ENCODE peak calls at places on chromosomes 7 and 10, in six cellular contexts. One of them, this sample, is unnamed. For H3K4me1, the result is how much of the 10 kb centered on the place peaks cover.

GRCh38 chr10:133079836-133080682 is 7.7 kb upstream of the ADGRA1 start:
- DNase-seq in aorta: no peak
- DNase-seq in K562: peak
- DNase-seq in right cardiac atrium: no peak
- DNase-seq in prostate gland: no peak
- DNase-seq in astrocyte: no peak
- DNase-seq in this sample: no peak

GRCh38 chr7:41810258-41810576 is 107.3 kb upstream of the INHBA start:
- DNase-seq in aorta: no peak
- DNase-seq in K562: no peak
- DNase-seq in right cardiac atrium: no peak
- DNase-seq in prostate gland: no peak
- DNase-seq in astrocyte: no peak
- DNase-seq in this sample: no peak

GRCh38 chr10:106836923-106837322 is 327.6 kb downstream of the SORCS1 start:
- DNase-seq in aorta: no peak
- DNase-seq in K562: no peak
- DNase-seq in right cardiac atrium: no peak
- DNase-seq in prostate gland: no peak
- DNase-seq in astrocyte: no peak
- DNase-seq in this sample: no peak

GRCh38 chr7:12783421-12783820 is 96.0 kb downstream of the ARL4A start:
- DNase-seq in aorta: no peak
- DNase-seq in K562: no peak
- DNase-seq in right cardiac atrium: no peak
- DNase-seq in prostate gland: no peak
- DNase-seq in astrocyte: no peak
- DNase-seq in this sample: no peak

GRCh38 chr10:28768227-28768626 is 90.9 kb downstream of the BAMBI start:
- DNase-seq in aorta: no peak
- DNase-seq in K562: no peak
- DNase-seq in right cardiac atrium: no peak
- DNase-seq in prostate gland: no peak
- DNase-seq in astrocyte: no peak
- DNase-seq in this sample: peak

GRCh38 chr10:91576096-91576545 is 56.8 kb downstream of the PPP1R3C start:
- DNase-seq in aorta: no peak
- DNase-seq in K562: peak
- DNase-seq in right cardiac atrium: no peak
- DNase-seq in prostate gland: no peak
- DNase-seq in astrocyte: no peak
- DNase-seq in this sample: no peak

GRCh38 chr10:76558586-76558985 is 1079.0 kb downstream of the KCNMA1 start:
- DNase-seq in aorta: no peak
- DNase-seq in K562: no peak
- DNase-seq in right cardiac atrium: no peak
- DNase-seq in prostate gland: no peak
- DNase-seq in astrocyte: peak
- DNase-seq in this sample: no peak

GRCh38 chr7:80499350-80499955 is 12.4 kb downstream of the GNAT3 start:
- DNase-seq in aorta: peak
- DNase-seq in K562: no peak
- DNase-seq in right cardiac atrium: peak
- DNase-seq in prostate gland: no peak
- DNase-seq in astrocyte: peak
- DNase-seq in this sample: no peak

GRCh38 chr10:15738237-15738928 is 18.7 kb upstream of the ITGA8 start:
- DNase-seq in aorta: no peak
- DNase-seq in K562: no peak
- DNase-seq in right cardiac atrium: no peak
- DNase-seq in prostate gland: no peak
- DNase-seq in astrocyte: no peak
- DNase-seq in this sample: no peak

GRCh38 chr7:52269669-52270068 is 765.8 kb upstream of the POM121L12 start:
- DNase-seq in aorta: no peak
- DNase-seq in K562: no peak
- DNase-seq in right cardiac atrium: no peak
- DNase-seq in prostate gland: no peak
- DNase-seq in astrocyte: no peak
- DNase-seq in this sample: no peak

GRCh38 chr7:16587785-16588184 is 57.8 kb downstream of the ANKMY2 start:
- DNase-seq in aorta: no peak
- DNase-seq in K562: no peak
- DNase-seq in right cardiac atrium: no peak
- DNase-seq in prostate gland: no peak
- DNase-seq in astrocyte: no peak
- DNase-seq in this sample: peak

GRCh38 chr7:101940830-101941229 is 123.4 kb downstream of the CUX1 start:
- DNase-seq in aorta: no peak
- DNase-seq in K562: no peak
- DNase-seq in right cardiac atrium: no peak
- DNase-seq in prostate gland: peak
- DNase-seq in astrocyte: no peak
- DNase-seq in this sample: no peak

GRCh38 chr10:15715619-15716227 is 4.0 kb downstream of the ITGA8 start:
- DNase-seq in aorta: no peak
- DNase-seq in K562: peak
- DNase-seq in right cardiac atrium: no peak
- DNase-seq in prostate gland: no peak
- DNase-seq in astrocyte: no peak
- DNase-seq in this sample: no peak

GRCh38 chr10:97278491-97278989 is 13.9 kb downstream of the ARHGAP19 start:
- DNase-seq in aorta: no peak
- DNase-seq in K562: peak
- DNase-seq in right cardiac atrium: no peak
- DNase-seq in prostate gland: no peak
- DNase-seq in astrocyte: peak
- DNase-seq in this sample: no peak

GRCh38 chr7:67371429-67372305 is 375.0 kb downstream of the TYW1 start:
- DNase-seq in aorta: no peak
- DNase-seq in K562: peak
- DNase-seq in right cardiac atrium: no peak
- DNase-seq in prostate gland: peak
- DNase-seq in astrocyte: peak
- DNase-seq in this sample: peak

GRCh38 chr10:102001435-102002068 is 54.4 kb downstream of the ARMH3 start:
- DNase-seq in aorta: no peak
- DNase-seq in K562: no peak
- DNase-seq in right cardiac atrium: no peak
- DNase-seq in prostate gland: no peak
- DNase-seq in astrocyte: no peak
- DNase-seq in this sample: no peak

GRCh38 chr10:102007802-102008201 is 48.2 kb downstream of the ARMH3 start:
- DNase-seq in aorta: no peak
- DNase-seq in K562: no peak
- DNase-seq in right cardiac atrium: no peak
- DNase-seq in prostate gland: no peak
- DNase-seq in astrocyte: no peak
- DNase-seq in this sample: no peak

GRCh38 chr10:102009801-102010425 is 46.1 kb downstream of the ARMH3 start:
- DNase-seq in aorta: no peak
- DNase-seq in K562: no peak
- DNase-seq in right cardiac atrium: no peak
- DNase-seq in prostate gland: peak
- DNase-seq in astrocyte: peak
- DNase-seq in this sample: peak

GRCh38 chr10:102003541-102003940 is 52.4 kb downstream of the ARMH3 start:
- DNase-seq in aorta: no peak
- DNase-seq in K562: no peak
- DNase-seq in right cardiac atrium: no peak
- DNase-seq in prostate gland: no peak
- DNase-seq in astrocyte: no peak
- DNase-seq in this sample: no peak

DNA sequence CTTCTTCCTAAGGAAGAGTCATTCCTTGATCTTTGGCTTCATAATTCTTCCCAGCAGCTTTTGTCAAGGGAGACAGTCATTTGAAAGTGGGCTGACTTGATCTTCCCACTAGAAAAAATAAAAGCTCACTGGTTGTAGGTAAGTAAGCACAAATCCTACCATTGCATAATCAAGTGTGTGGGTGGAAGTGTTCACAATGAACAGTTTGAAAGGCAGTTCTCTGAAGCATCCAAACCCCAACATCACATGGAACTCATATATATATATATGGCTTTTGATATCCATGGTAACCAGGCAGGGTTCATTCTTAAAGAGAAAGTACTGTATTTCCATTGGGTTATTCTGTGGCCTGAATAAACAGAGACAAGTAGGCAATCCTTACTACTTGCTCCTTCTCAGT is 51.6 kb downstream of the ARMH3 start:
- DNase-seq in aorta: no peak
- DNase-seq in K562: no peak
- DNase-seq in right cardiac atrium: no peak
- DNase-seq in prostate gland: no peak
- DNase-seq in astrocyte: peak
- DNase-seq in this sample: no peak
- H3K4me1 ChIP-seq in aorta: under half
- H3K4me1 ChIP-seq in K562: under half
- H3K4me1 ChIP-seq in right cardiac atrium: under half
- H3K4me1 ChIP-seq in prostate gland: under half
- H3K4me1 ChIP-seq in astrocyte: under half
- H3K4me1 ChIP-seq in this sample: under half

GRCh38 chr7:99102361-99102760 is 41.5 kb downstream of the SMURF1 start:
- DNase-seq in aorta: no peak
- DNase-seq in K562: no peak
- DNase-seq in right cardiac atrium: no peak
- DNase-seq in prostate gland: no peak
- DNase-seq in astrocyte: no peak
- DNase-seq in this sample: no peak

GRCh38 chr7:99106411-99106810 is 37.5 kb downstream of the SMURF1 start:
- DNase-seq in aorta: no peak
- DNase-seq in K562: no peak
- DNase-seq in right cardiac atrium: no peak
- DNase-seq in prostate gland: no peak
- DNase-seq in astrocyte: peak
- DNase-seq in this sample: no peak

GRCh38 chr7:99104631-99105030 is 39.3 kb downstream of the SMURF1 start:
- DNase-seq in aorta: no peak
- DNase-seq in K562: no peak
- DNase-seq in right cardiac atrium: no peak
- DNase-seq in prostate gland: no peak
- DNase-seq in astrocyte: no peak
- DNase-seq in this sample: no peak

GRCh38 chr7:99105756-99106155 is 38.2 kb downstream of the SMURF1 start:
- DNase-seq in aorta: no peak
- DNase-seq in K562: no peak
- DNase-seq in right cardiac atrium: no peak
- DNase-seq in prostate gland: no peak
- DNase-seq in astrocyte: no peak
- DNase-seq in this sample: no peak

DNA sequence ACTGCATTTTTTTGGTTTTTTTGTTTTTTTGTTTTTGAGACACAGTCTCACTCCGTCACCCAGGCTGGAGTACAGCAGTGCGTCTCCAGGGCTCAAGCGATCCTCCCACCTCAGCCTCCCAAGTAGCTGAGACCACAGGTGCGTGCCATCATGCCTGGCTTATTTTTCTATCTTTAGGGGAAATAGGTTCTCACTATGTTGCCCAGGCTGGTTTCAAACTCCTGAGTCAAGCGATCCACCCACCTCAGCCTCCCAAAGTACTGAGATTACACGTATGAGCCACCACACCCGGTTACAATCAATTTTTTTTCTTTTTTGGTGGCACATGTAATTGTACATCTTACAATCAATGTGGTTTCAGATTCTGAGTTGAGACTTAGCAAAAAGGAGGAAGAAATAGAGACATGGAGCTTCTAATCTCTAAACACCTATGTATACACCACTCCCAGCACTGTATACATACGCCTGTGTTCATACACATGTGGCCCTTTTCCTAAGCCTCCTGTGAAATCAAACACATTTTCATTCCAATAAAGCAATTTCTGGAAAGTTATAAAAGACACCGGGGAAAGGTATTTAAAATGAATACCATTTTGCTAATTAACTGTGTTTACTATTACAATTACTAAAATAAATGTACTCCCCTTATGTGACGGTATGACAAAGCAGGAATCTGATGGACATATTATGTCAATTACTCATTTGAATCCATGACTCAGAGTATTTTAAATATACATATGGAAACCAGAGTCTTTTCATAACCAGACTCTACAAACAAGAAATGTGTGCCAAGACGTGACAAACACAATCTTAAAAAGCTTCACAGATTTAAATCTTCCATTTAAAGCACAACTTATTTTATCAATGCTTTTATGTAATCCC is 40.9 kb downstream of the SMURF1 start:
- DNase-seq in aorta: no peak
- DNase-seq in K562: peak
- DNase-seq in right cardiac atrium: no peak
- DNase-seq in prostate gland: no peak
- DNase-seq in astrocyte: peak
- DNase-seq in this sample: no peak
- H3K4me1 ChIP-seq in aorta: under half
- H3K4me1 ChIP-seq in K562: under half
- H3K4me1 ChIP-seq in right cardiac atrium: under half
- H3K4me1 ChIP-seq in prostate gland: under half
- H3K4me1 ChIP-seq in astrocyte: under half
- H3K4me1 ChIP-seq in this sample: under half

GRCh38 chr7:151792671-151793070 is 84.2 kb downstream of the PRKAG2 start:
- DNase-seq in aorta: peak
- DNase-seq in K562: no peak
- DNase-seq in right cardiac atrium: peak
- DNase-seq in prostate gland: no peak
- DNase-seq in astrocyte: no peak
- DNase-seq in this sample: no peak
- H3K4me1 ChIP-seq in aorta: under half
- H3K4me1 ChIP-seq in K562: under half
- H3K4me1 ChIP-seq in right cardiac atrium: under half
- H3K4me1 ChIP-seq in prostate gland: under half
- H3K4me1 ChIP-seq in astrocyte: under half
- H3K4me1 ChIP-seq in this sample: under half

DNA sequence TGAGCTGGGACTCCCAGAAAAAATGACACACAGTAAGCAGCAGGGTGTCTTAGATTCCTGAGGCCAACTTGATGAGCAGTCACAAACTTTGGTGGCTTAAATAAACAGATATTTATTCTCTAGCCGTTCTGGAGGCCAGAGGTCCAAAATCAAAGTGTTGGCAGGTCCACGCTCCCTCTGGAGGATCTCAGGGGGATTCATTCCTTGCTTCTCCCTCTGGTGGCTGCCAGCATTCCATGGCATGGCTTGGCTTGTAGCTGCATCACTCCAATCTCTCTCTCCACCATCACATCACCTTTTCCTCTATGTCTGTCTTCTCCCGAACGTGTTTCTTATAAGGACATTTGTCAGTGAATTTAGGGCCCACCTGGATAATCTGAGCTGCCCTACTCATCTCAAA is 98.4 kb downstream of the OSBPL3 start:
- DNase-seq in aorta: no peak
- DNase-seq in K562: no peak
- DNase-seq in right cardiac atrium: no peak
- DNase-seq in prostate gland: no peak
- DNase-seq in astrocyte: no peak
- DNase-seq in this sample: no peak
- H3K4me1 ChIP-seq in aorta: under half
- H3K4me1 ChIP-seq in K562: under half
- H3K4me1 ChIP-seq in right cardiac atrium: under half
- H3K4me1 ChIP-seq in prostate gland: under half
- H3K4me1 ChIP-seq in astrocyte: under half
- H3K4me1 ChIP-seq in this sample: under half

GRCh38 chr10:3755440-3756359 is 29.3 kb downstream of the KLF6 start:
- DNase-seq in aorta: peak
- DNase-seq in K562: no peak
- DNase-seq in right cardiac atrium: no peak
- DNase-seq in prostate gland: no peak
- DNase-seq in astrocyte: peak
- DNase-seq in this sample: no peak
- H3K4me1 ChIP-seq in aorta: under half
- H3K4me1 ChIP-seq in K562: under half
- H3K4me1 ChIP-seq in right cardiac atrium: under half
- H3K4me1 ChIP-seq in prostate gland: under half
- H3K4me1 ChIP-seq in astrocyte: under half
- H3K4me1 ChIP-seq in this sample: under half

GRCh38 chr7:151020231-151020630 is 4.1 kb downstream of the ATG9B start:
- DNase-seq in aorta: no peak
- DNase-seq in K562: no peak
- DNase-seq in right cardiac atrium: peak
- DNase-seq in prostate gland: no peak
- DNase-seq in astrocyte: no peak
- DNase-seq in this sample: peak
- H3K4me1 ChIP-seq in aorta: under half
- H3K4me1 ChIP-seq in K562: half or more
- H3K4me1 ChIP-seq in right cardiac atrium: under half
- H3K4me1 ChIP-seq in prostate gland: under half
- H3K4me1 ChIP-seq in astrocyte: under half
- H3K4me1 ChIP-seq in this sample: under half